ENCODE peak calls at places on chromosomes 3 and 15, in seven cellular contexts. One of them, this sample, is unnamed.

GRCh38 chr3:43473228-43473627 is 148.6 kb downstream of the ANO10 start:
- DNase-seq in prostate gland: no peak
- DNase-seq in naive thymus-derived CD4-positive, alpha-beta T cell: no peak
- DNase-seq in transverse colon: no peak
- DNase-seq in psoas muscle: no peak
- DNase-seq in PC-3: no peak
- DNase-seq in tibial nerve: no peak
- DNase-seq in this sample: no peak

GRCh38 chr3:30256474-30256873 is 349.9 kb upstream of the TGFBR2 start:
- DNase-seq in prostate gland: no peak
- DNase-seq in naive thymus-derived CD4-positive, alpha-beta T cell: no peak
- DNase-seq in transverse colon: no peak
- DNase-seq in psoas muscle: no peak
- DNase-seq in PC-3: no peak
- DNase-seq in tibial nerve: no peak
- DNase-seq in this sample: no peak

GRCh38 chr15:72135719-72136118 is 17.5 kb downstream of the SENP8 start:
- DNase-seq in prostate gland: no peak
- DNase-seq in naive thymus-derived CD4-positive, alpha-beta T cell: no peak
- DNase-seq in transverse colon: no peak
- DNase-seq in psoas muscle: no peak
- DNase-seq in PC-3: no peak
- DNase-seq in tibial nerve: no peak
- DNase-seq in this sample: no peak

GRCh38 chr3:163490119-163490518 is 1588.2 kb downstream of the SI start:
- DNase-seq in prostate gland: no peak
- DNase-seq in naive thymus-derived CD4-positive, alpha-beta T cell: no peak
- DNase-seq in transverse colon: peak
- DNase-seq in psoas muscle: no peak
- DNase-seq in PC-3: peak
- DNase-seq in tibial nerve: no peak
- DNase-seq in this sample: no peak

GRCh38 chr3:62376906-62377865 is 3.8 kb upstream of the FEZF2 start:
- DNase-seq in prostate gland: no peak
- DNase-seq in naive thymus-derived CD4-positive, alpha-beta T cell: no peak
- DNase-seq in transverse colon: no peak
- DNase-seq in psoas muscle: no peak
- DNase-seq in PC-3: no peak
- DNase-seq in tibial nerve: no peak
- DNase-seq in this sample: no peak

GRCh38 chr3:13570391-13571194 is 21.7 kb downstream of the FBLN2 start:
- DNase-seq in prostate gland: no peak
- DNase-seq in naive thymus-derived CD4-positive, alpha-beta T cell: no peak
- DNase-seq in transverse colon: no peak
- DNase-seq in psoas muscle: no peak
- DNase-seq in PC-3: no peak
- DNase-seq in tibial nerve: no peak
- DNase-seq in this sample: peak

GRCh38 chr15:68402432-68403160 is 29.4 kb downstream of the ITGA11 start:
- DNase-seq in prostate gland: no peak
- DNase-seq in naive thymus-derived CD4-positive, alpha-beta T cell: no peak
- DNase-seq in transverse colon: no peak
- DNase-seq in psoas muscle: no peak
- DNase-seq in PC-3: no peak
- DNase-seq in tibial nerve: no peak
- DNase-seq in this sample: no peak

GRCh38 chr3:40009991-40010390 is 200.6 kb downstream of the MYRIP start:
- DNase-seq in prostate gland: no peak
- DNase-seq in naive thymus-derived CD4-positive, alpha-beta T cell: no peak
- DNase-seq in transverse colon: no peak
- DNase-seq in psoas muscle: no peak
- DNase-seq in PC-3: no peak
- DNase-seq in tibial nerve: no peak
- DNase-seq in this sample: no peak

GRCh38 chr3:134075568-134075825 is 45.8 kb upstream of the SLCO2A1 start:
- DNase-seq in prostate gland: no peak
- DNase-seq in naive thymus-derived CD4-positive, alpha-beta T cell: no peak
- DNase-seq in transverse colon: no peak
- DNase-seq in psoas muscle: no peak
- DNase-seq in PC-3: no peak
- DNase-seq in tibial nerve: no peak
- DNase-seq in this sample: no peak

GRCh38 chr3:159418571-159419526 is 569.8 kb upstream of the IL12A start:
- DNase-seq in prostate gland: no peak
- DNase-seq in naive thymus-derived CD4-positive, alpha-beta T cell: no peak
- DNase-seq in transverse colon: no peak
- DNase-seq in psoas muscle: no peak
- DNase-seq in PC-3: peak
- DNase-seq in tibial nerve: no peak
- DNase-seq in this sample: no peak

GRCh38 chr3:178382388-178383061 is 153.7 kb upstream of the KCNMB2 start:
- DNase-seq in prostate gland: no peak
- DNase-seq in naive thymus-derived CD4-positive, alpha-beta T cell: no peak
- DNase-seq in transverse colon: no peak
- DNase-seq in psoas muscle: no peak
- DNase-seq in PC-3: peak
- DNase-seq in tibial nerve: no peak
- DNase-seq in this sample: no peak

GRCh38 chr15:70046716-70047369 is 50.9 kb downstream of the TLE3 start:
- DNase-seq in prostate gland: no peak
- DNase-seq in naive thymus-derived CD4-positive, alpha-beta T cell: no peak
- DNase-seq in transverse colon: no peak
- DNase-seq in psoas muscle: no peak
- DNase-seq in PC-3: no peak
- DNase-seq in tibial nerve: no peak
- DNase-seq in this sample: peak

GRCh38 chr15:74611341-74611740 is 4.3 kb upstream of the CLK3 start:
- DNase-seq in prostate gland: no peak
- DNase-seq in naive thymus-derived CD4-positive, alpha-beta T cell: no peak
- DNase-seq in transverse colon: no peak
- DNase-seq in psoas muscle: no peak
- DNase-seq in PC-3: no peak
- DNase-seq in tibial nerve: no peak
- DNase-seq in this sample: no peak

GRCh38 chr15:41791970-41792637 is 17.8 kb downstream of the MAPKBP1 start:
- DNase-seq in prostate gland: no peak
- DNase-seq in naive thymus-derived CD4-positive, alpha-beta T cell: no peak
- DNase-seq in transverse colon: no peak
- DNase-seq in psoas muscle: no peak
- DNase-seq in PC-3: no peak
- DNase-seq in tibial nerve: no peak
- DNase-seq in this sample: no peak

GRCh38 chr15:55827965-55828364 is 85.0 kb upstream of the PRTG start:
- DNase-seq in prostate gland: no peak
- DNase-seq in naive thymus-derived CD4-positive, alpha-beta T cell: no peak
- DNase-seq in transverse colon: no peak
- DNase-seq in psoas muscle: no peak
- DNase-seq in PC-3: no peak
- DNase-seq in tibial nerve: no peak
- DNase-seq in this sample: no peak

GRCh38 chr3:18740631-18741583 is 315.8 kb upstream of the SATB1 start:
- DNase-seq in prostate gland: no peak
- DNase-seq in naive thymus-derived CD4-positive, alpha-beta T cell: peak
- DNase-seq in transverse colon: peak
- DNase-seq in psoas muscle: no peak
- DNase-seq in PC-3: no peak
- DNase-seq in tibial nerve: no peak
- DNase-seq in this sample: no peak

GRCh38 chr15:38069506-38069905 is 135.1 kb downstream of the TMCO5A start:
- DNase-seq in prostate gland: no peak
- DNase-seq in naive thymus-derived CD4-positive, alpha-beta T cell: no peak
- DNase-seq in transverse colon: peak
- DNase-seq in psoas muscle: peak
- DNase-seq in PC-3: peak
- DNase-seq in tibial nerve: no peak
- DNase-seq in this sample: no peak

GRCh38 chr3:124779751-124780191 is 49.5 kb downstream of the UMPS start:
- DNase-seq in prostate gland: no peak
- DNase-seq in naive thymus-derived CD4-positive, alpha-beta T cell: no peak
- DNase-seq in transverse colon: no peak
- DNase-seq in psoas muscle: peak
- DNase-seq in PC-3: no peak
- DNase-seq in tibial nerve: no peak
- DNase-seq in this sample: peak

GRCh38 chr3:120680193-120680894 is 1.7 kb downstream of the HGD start:
- DNase-seq in prostate gland: no peak
- DNase-seq in naive thymus-derived CD4-positive, alpha-beta T cell: no peak
- DNase-seq in transverse colon: no peak
- DNase-seq in psoas muscle: no peak
- DNase-seq in PC-3: no peak
- DNase-seq in tibial nerve: no peak
- DNase-seq in this sample: no peak

GRCh38 chr3:13507791-13508339 is 27.8 kb downstream of the HDAC11 start:
- DNase-seq in prostate gland: peak
- DNase-seq in naive thymus-derived CD4-positive, alpha-beta T cell: no peak
- DNase-seq in transverse colon: no peak
- DNase-seq in psoas muscle: peak
- DNase-seq in PC-3: peak
- DNase-seq in tibial nerve: no peak
- DNase-seq in this sample: peak

GRCh38 chr3:62982795-62983455 is 107.7 kb upstream of the CADPS start:
- DNase-seq in prostate gland: no peak
- DNase-seq in naive thymus-derived CD4-positive, alpha-beta T cell: no peak
- DNase-seq in transverse colon: no peak
- DNase-seq in psoas muscle: no peak
- DNase-seq in PC-3: no peak
- DNase-seq in tibial nerve: no peak
- DNase-seq in this sample: no peak

GRCh38 chr15:87369269-87369668 is 887.3 kb downstream of the NTRK3 start:
- DNase-seq in prostate gland: no peak
- DNase-seq in naive thymus-derived CD4-positive, alpha-beta T cell: no peak
- DNase-seq in transverse colon: no peak
- DNase-seq in psoas muscle: no peak
- DNase-seq in PC-3: peak
- DNase-seq in tibial nerve: no peak
- DNase-seq in this sample: no peak

DNA sequence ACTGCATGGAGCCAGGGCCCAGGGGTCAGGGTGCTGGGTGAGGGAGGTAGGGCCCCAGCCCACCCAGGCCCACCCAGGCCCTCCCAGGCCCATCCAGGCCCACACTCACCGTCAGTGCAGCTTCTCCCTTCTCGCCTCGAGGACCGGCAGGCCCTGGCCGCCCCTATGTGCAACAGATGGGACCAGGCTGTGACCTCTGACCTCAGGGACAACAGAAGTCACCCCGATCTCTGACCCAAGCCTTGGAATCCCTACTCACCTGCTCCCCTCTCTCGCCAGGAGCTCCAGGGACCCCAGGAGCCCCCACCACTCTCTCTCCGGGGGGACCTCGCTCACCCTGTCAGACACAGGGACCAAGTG is 2.8 kb upstream of the UCN2 start:
- DNase-seq in prostate gland: no peak
- DNase-seq in naive thymus-derived CD4-positive, alpha-beta T cell: no peak
- DNase-seq in transverse colon: no peak
- DNase-seq in psoas muscle: no peak
- DNase-seq in PC-3: no peak
- DNase-seq in tibial nerve: no peak
- DNase-seq in this sample: no peak
- H3K27ac ChIP-seq in prostate gland: no peak
- H3K27ac ChIP-seq in naive thymus-derived CD4-positive, alpha-beta T cell: no peak
- H3K27ac ChIP-seq in transverse colon: no peak
- H3K27ac ChIP-seq in psoas muscle: no peak
- H3K27ac ChIP-seq in PC-3: peak
- H3K27ac ChIP-seq in tibial nerve: peak
- H3K27ac ChIP-seq in this sample: no peak

GRCh38 chr3:179811321-179812095 is 158.7 kb downstream of the USP13 start:
- DNase-seq in prostate gland: peak
- DNase-seq in naive thymus-derived CD4-positive, alpha-beta T cell: no peak
- DNase-seq in transverse colon: peak
- DNase-seq in psoas muscle: no peak
- DNase-seq in PC-3: peak
- DNase-seq in tibial nerve: no peak
- DNase-seq in this sample: no peak
- H3K4me3 ChIP-seq in prostate gland: no peak
- H3K4me3 ChIP-seq in naive thymus-derived CD4-positive, alpha-beta T cell: no peak
- H3K4me3 ChIP-seq in transverse colon: no peak
- H3K4me3 ChIP-seq in psoas muscle: no peak
- H3K4me3 ChIP-seq in PC-3: no peak
- H3K4me3 ChIP-seq in tibial nerve: no peak
- H3K4me3 ChIP-seq in this sample: no peak

DNA sequence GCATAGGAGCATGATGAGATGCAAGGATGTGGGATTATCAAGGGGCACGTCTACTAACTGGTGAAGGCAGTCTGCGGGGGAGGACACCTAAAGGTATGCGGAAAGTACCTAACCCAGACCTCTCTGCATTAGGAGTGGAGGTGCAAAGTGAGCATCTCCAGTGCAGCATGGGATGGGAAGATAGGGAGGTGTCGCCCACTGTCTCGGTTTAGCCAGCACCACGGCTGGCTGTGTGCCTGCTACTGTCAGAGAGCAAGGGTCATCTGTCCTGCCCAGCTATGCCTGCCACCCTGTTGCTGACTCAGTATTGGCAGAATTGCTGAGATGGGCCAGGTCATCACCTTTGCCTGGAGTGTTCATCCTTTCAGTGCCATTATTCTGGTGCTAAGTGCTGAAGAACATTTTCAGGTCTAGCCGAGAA is 40.1 kb downstream of the OXNAD1 start:
- DNase-seq in prostate gland: no peak
- DNase-seq in naive thymus-derived CD4-positive, alpha-beta T cell: no peak
- DNase-seq in transverse colon: no peak
- DNase-seq in psoas muscle: no peak
- DNase-seq in PC-3: no peak
- DNase-seq in tibial nerve: no peak
- DNase-seq in this sample: no peak
- H3K27ac ChIP-seq in prostate gland: no peak
- H3K27ac ChIP-seq in naive thymus-derived CD4-positive, alpha-beta T cell: peak
- H3K27ac ChIP-seq in transverse colon: no peak
- H3K27ac ChIP-seq in psoas muscle: no peak
- H3K27ac ChIP-seq in PC-3: no peak
- H3K27ac ChIP-seq in tibial nerve: no peak
- H3K27ac ChIP-seq in this sample: no peak

DNA sequence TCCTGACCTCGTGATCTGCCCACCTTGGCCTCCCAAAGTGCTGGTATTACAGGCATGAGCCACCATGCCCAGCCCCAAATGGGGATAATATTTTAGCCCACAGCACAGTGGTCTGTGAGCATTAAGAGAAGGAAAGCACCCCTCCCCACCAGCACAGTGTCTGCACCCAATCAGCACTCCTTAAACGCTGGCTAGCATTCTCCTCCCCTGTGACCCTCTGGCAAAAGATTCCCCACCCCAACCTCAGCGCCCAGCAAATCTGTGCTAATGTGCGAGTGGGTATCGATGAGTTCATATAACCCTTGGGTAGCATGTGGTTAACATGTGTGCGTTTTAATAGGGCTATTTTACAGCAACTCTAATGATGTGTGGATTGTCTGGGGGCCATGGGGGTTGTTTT is 18.3 kb upstream of the EPHB3 start:
- DNase-seq in prostate gland: no peak
- DNase-seq in naive thymus-derived CD4-positive, alpha-beta T cell: no peak
- DNase-seq in transverse colon: no peak
- DNase-seq in psoas muscle: no peak
- DNase-seq in PC-3: no peak
- DNase-seq in tibial nerve: no peak
- DNase-seq in this sample: no peak
- H3K4me3 ChIP-seq in prostate gland: no peak
- H3K4me3 ChIP-seq in naive thymus-derived CD4-positive, alpha-beta T cell: no peak
- H3K4me3 ChIP-seq in transverse colon: no peak
- H3K4me3 ChIP-seq in psoas muscle: no peak
- H3K4me3 ChIP-seq in PC-3: no peak
- H3K4me3 ChIP-seq in tibial nerve: no peak
- H3K4me3 ChIP-seq in this sample: no peak

GRCh38 chr3:71154846-71155245 is 428.7 kb downstream of the FOXP1 start:
- DNase-seq in prostate gland: no peak
- DNase-seq in naive thymus-derived CD4-positive, alpha-beta T cell: no peak
- DNase-seq in transverse colon: no peak
- DNase-seq in psoas muscle: no peak
- DNase-seq in PC-3: no peak
- DNase-seq in tibial nerve: no peak
- DNase-seq in this sample: no peak
- H3K27ac ChIP-seq in prostate gland: no peak
- H3K27ac ChIP-seq in naive thymus-derived CD4-positive, alpha-beta T cell: no peak
- H3K27ac ChIP-seq in transverse colon: peak
- H3K27ac ChIP-seq in psoas muscle: no peak
- H3K27ac ChIP-seq in PC-3: no peak
- H3K27ac ChIP-seq in tibial nerve: no peak
- H3K27ac ChIP-seq in this sample: no peak